ENCODE peak calls at places on chromosomes 3 and 15, in four cellular contexts. V is WTC11, W is K562, Q is GM12878. G is an unnamed sample.

GRCh38 chr15:40763801-40764765 is at the start of gene GCHFR:
- DNase-seq in Q (no peak), W (peak), V (peak), G (peak)

GRCh38 chr3:133444071-133444774 is 44.4 kb downstream of the BFSP2 start:
- DNase-seq in Q (no peak), W (no peak), V (no peak), G (peak)

GRCh38 chr15:57591822-57592367 is at the start of gene MYZAP:
- DNase-seq in W (peak), V (peak), Q (no peak), G (no peak)

GRCh38 chr3:124834723-124835718 is 52.1 kb downstream of the ITGB5 start:
- DNase-seq in V (peak), Q (peak), W (no peak), G (peak)

GRCh38 chr3:150147776-150148175 is 177.1 kb upstream of the PFN2 start:
- DNase-seq in V (no peak), Q (no peak), W (no peak), G (no peak)

GRCh38 chr3:28308196-28308595 is 40.3 kb upstream of the ZCWPW2 start:
- DNase-seq in W (no peak), V (no peak), Q (no peak), G (no peak)

GRCh38 chr3:8420613-8421012 is 81.0 kb upstream of the LMCD1 start:
- DNase-seq in V (no peak), W (no peak), Q (no peak), G (no peak)

GRCh38 chr15:64284037-64284436 is 71.9 kb downstream of the CSNK1G1 start:
- DNase-seq in V (no peak), W (no peak), Q (no peak), G (no peak)

GRCh38 chr15:30990451-30991300 is 752 bp downstream of the MTMR10 start:
- DNase-seq in W (no peak), V (no peak), Q (no peak), G (peak)

DNA sequence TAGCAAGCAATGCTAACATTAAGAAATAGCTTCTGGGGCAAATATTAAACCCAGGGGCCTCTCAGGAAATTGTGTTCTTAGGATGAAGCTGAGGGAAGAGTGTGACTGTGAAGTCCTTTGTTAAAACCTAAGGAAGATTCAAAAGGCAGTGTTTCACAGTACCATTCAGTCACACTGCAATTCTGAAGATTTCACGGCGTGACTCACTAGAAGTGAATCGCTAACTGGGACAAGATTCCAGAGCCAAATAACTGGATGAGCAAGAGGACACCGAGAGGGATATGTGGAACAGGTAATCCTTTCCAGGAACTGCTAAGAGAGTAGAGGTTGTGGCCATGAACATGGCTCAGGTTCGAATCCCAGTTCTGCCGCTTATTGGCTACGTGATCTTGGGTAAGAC is 61.8 kb upstream of the SMAD3 start:
- DNase-seq in W (no peak), Q (no peak), V (no peak), G (no peak)
- TF ChIP-seq NR2C2 in W (no peak), Q (no peak), V (no peak), G (no peak)

DNA sequence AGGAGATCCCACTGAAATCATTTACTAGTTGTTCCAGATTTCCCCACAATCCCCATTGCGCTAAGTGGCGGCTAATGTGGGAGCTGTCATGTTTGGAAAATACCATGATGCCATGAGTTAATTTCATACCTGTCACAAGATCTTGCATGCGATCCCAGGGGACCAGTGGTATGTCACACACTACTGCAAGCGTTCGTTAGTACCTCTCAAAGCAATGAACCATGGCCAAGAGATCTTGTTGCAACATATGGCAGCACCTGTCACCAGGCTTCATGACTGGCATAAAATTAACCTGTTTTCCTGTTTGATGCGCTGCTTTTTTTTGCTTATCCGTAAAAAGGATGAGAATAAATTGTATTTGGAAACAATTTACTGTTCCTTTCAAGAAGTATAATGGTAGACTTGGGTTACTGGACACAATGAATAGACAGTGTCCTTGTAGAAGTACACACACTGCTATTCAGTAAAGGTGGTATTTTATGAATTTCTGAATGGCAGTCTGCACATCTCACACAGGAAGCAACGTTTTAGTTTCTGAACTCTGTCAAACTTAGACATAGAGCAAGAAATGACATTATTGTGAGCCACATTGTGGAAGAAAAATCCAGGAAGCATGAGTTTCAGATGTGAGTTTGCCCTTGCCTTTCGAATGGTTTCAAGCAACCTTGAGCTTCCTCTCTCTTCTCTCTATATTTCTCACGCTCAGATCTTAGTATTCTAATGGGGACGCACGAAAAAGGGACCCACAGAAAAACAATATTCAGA is 81.9 kb downstream of the CHL1 start:
- DNase-seq in Q (peak), V (no peak), W (no peak), G (no peak)
- TF ChIP-seq ETV6 in Q (peak), V (no peak), W (no peak), G (no peak)

GRCh38 chr3:38121832-38122461 is 15.0 kb downstream of the ACAA1 start:
- DNase-seq in V (no peak), Q (no peak), W (no peak), G (no peak)
- TF ChIP-seq NR2C2 in V (no peak), Q (no peak), W (no peak), G (no peak)

GRCh38 chr3:102791641-102792589 is 357.1 kb downstream of the ZPLD1 start:
- DNase-seq in W (no peak), Q (no peak), V (no peak), G (no peak)
- TF ChIP-seq ETV6 in W (no peak), Q (no peak), V (no peak), G (no peak)

GRCh38 chr15:68256675-68257450 is 20.7 kb upstream of the FEM1B start:
- DNase-seq in W (no peak), Q (no peak), V (peak), G (peak)

GRCh38 chr15:68261241-68261640 is 16.3 kb upstream of the FEM1B start:
- DNase-seq in Q (no peak), V (no peak), W (no peak), G (no peak)

GRCh38 chr15:68259883-68260282 is 17.7 kb upstream of the FEM1B start:
- DNase-seq in W (no peak), V (no peak), Q (no peak), G (no peak)

GRCh38 chr15:68261980-68262379 is 15.6 kb upstream of the FEM1B start:
- DNase-seq in V (no peak), Q (no peak), W (no peak), G (no peak)

DNA sequence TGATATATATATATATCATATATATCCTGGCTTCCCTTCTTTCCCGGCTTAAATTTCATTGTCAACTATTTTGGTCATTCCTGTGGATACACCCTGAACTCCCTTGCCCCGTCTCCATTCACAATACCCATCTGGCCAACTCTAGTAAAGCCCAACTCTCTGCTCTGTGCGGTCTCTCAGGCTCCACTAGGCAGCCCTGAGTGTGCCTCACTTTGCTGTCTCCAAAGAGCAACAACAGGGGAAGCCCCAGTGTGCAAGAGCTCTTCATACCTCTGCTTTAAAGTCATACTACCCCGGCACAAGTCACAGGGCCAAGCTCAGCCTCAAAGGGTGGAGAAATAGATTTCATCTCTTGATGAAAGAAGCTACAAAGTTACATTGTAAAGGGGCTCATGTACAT is 18.9 kb upstream of the FEM1B start:
- DNase-seq in V (no peak), Q (no peak), W (no peak), G (no peak)
- TF ChIP-seq NR2C2 in V (no peak), Q (no peak), W (no peak), G (no peak)